ENCODE peak calls at places on chromosomes 2 and 18, in four cellular contexts. X is NCI-H1105, Q is lower leg skin, P is tibial artery. B is an unnamed sample.

GRCh38 chr18:60667016-60667415 is 294.4 kb upstream of the MC4R start:
- DNase-seq in X (peak; percentile 37), Q (no peak), P (no peak), B (no peak)

GRCh38 chr2:118661184-118661583 is 186.3 kb downstream of the EN1 start:
- DNase-seq in P (no peak), X (no peak), Q (no peak), B (peak; percentile 65)

GRCh38 chr2:26644188-26644835 is 3.1 kb upstream of the CIB4 start:
- DNase-seq in X (no peak), P (no peak), Q (no peak), B (peak; percentile 38)

GRCh38 chr2:172211507-172211906 is 108.8 kb upstream of the DLX2 start:
- DNase-seq in P (no peak), Q (no peak), X (no peak), B (no peak)

GRCh38 chr2:12045864-12046291 is 299.4 kb downstream of the LPIN1 start:
- DNase-seq in Q (no peak), P (no peak), X (no peak), B (no peak)

GRCh38 chr2:46363535-46364170 is 66.4 kb downstream of the EPAS1 start:
- DNase-seq in P (no peak), X (no peak), Q (no peak), B (no peak)

GRCh38 chr2:174585111-174585510 is 12.5 kb downstream of the WIPF1 start:
- DNase-seq in Q (no peak), X (no peak), P (no peak), B (no peak)

GRCh38 chr2:78814331-78814986 is 211.0 kb upstream of the REG3G start:
- DNase-seq in X (no peak), Q (no peak), P (no peak), B (no peak)

GRCh38 chr2:201880620-201881381 is 74.5 kb downstream of the CDK15 start:
- DNase-seq in Q (no peak), X (no peak), P (peak; percentile 74), B (no peak)

GRCh38 chr2:117801826-117802225 is 12.7 kb upstream of the DDX18 start:
- DNase-seq in X (no peak), P (no peak), Q (no peak), B (no peak)

GRCh38 chr2:9030882-9031645 is 27.6 kb upstream of the MBOAT2 start:
- DNase-seq in Q (no peak), X (no peak), P (no peak), B (no peak)

GRCh38 chr18:26086959-26087358 is 3.5 kb downstream of the SS18 start:
- DNase-seq in Q (no peak), X (no peak), P (no peak), B (no peak)